ENCODE peak calls at places on chromosomes 13 and 19, in six cellular contexts. One of them, this sample, is unnamed.

GRCh38 chr13:86108334-86108733 is 309.1 kb upstream of the SLITRK6 start:
- DNase-seq in A549: no peak
- DNase-seq in tibial nerve: no peak
- DNase-seq in fibroblast of pulmonary artery: no peak
- DNase-seq in HFFc6: no peak
- DNase-seq in thoracic aorta: no peak
- DNase-seq in this sample: no peak

GRCh38 chr19:8145969-8146368 is 3.4 kb downstream of the FBN3 start:
- DNase-seq in A549: no peak
- DNase-seq in tibial nerve: no peak
- DNase-seq in fibroblast of pulmonary artery: no peak
- DNase-seq in HFFc6: no peak
- DNase-seq in thoracic aorta: no peak
- DNase-seq in this sample: no peak

GRCh38 chr19:2282062-2282861 is at the start of gene PEAK3:
- DNase-seq in A549: no peak
- DNase-seq in tibial nerve: peak; percentile 41
- DNase-seq in fibroblast of pulmonary artery: peak; percentile 35
- DNase-seq in HFFc6: no peak
- DNase-seq in thoracic aorta: no peak
- DNase-seq in this sample: no peak

GRCh38 chr19:33273881-33274662 is 28.3 kb downstream of the CEBPA start:
- DNase-seq in A549: no peak
- DNase-seq in tibial nerve: no peak
- DNase-seq in fibroblast of pulmonary artery: peak; percentile 85
- DNase-seq in HFFc6: peak; percentile 68
- DNase-seq in thoracic aorta: peak; percentile 18
- DNase-seq in this sample: no peak

GRCh38 chr13:94664889-94665288 is 47.5 kb downstream of the SOX21 start:
- DNase-seq in A549: no peak
- DNase-seq in tibial nerve: no peak
- DNase-seq in fibroblast of pulmonary artery: no peak
- DNase-seq in HFFc6: no peak
- DNase-seq in thoracic aorta: no peak
- DNase-seq in this sample: no peak

GRCh38 chr13:109410868-109411267 is 375.5 kb downstream of the IRS2 start:
- DNase-seq in A549: no peak
- DNase-seq in tibial nerve: no peak
- DNase-seq in fibroblast of pulmonary artery: no peak
- DNase-seq in HFFc6: no peak
- DNase-seq in thoracic aorta: no peak
- DNase-seq in this sample: no peak

GRCh38 chr19:40229484-40229883 is 3.0 kb upstream of the CCNP start:
- DNase-seq in A549: no peak
- DNase-seq in tibial nerve: no peak
- DNase-seq in fibroblast of pulmonary artery: no peak
- DNase-seq in HFFc6: peak; percentile 65
- DNase-seq in thoracic aorta: no peak
- DNase-seq in this sample: no peak

GRCh38 chr13:114222461-114222968 is 12.2 kb upstream of the CDC16 start:
- DNase-seq in A549: no peak
- DNase-seq in tibial nerve: no peak
- DNase-seq in fibroblast of pulmonary artery: peak; percentile 80
- DNase-seq in HFFc6: no peak
- DNase-seq in thoracic aorta: no peak
- DNase-seq in this sample: no peak

GRCh38 chr13:99182439-99182838 is 18.2 kb upstream of the UBAC2 start:
- DNase-seq in A549: no peak
- DNase-seq in tibial nerve: no peak
- DNase-seq in fibroblast of pulmonary artery: no peak
- DNase-seq in HFFc6: no peak
- DNase-seq in thoracic aorta: no peak
- DNase-seq in this sample: no peak

GRCh38 chr19:3547301-3547731 is 8.3 kb downstream of the TEKTIP1 start:
- DNase-seq in A549: no peak
- DNase-seq in tibial nerve: no peak
- DNase-seq in fibroblast of pulmonary artery: peak; percentile 17
- DNase-seq in HFFc6: no peak
- DNase-seq in thoracic aorta: no peak
- DNase-seq in this sample: no peak

GRCh38 chr13:110715395-110716234 is 2.1 kb downstream of the ING1 start:
- DNase-seq in A549: peak; percentile 82
- DNase-seq in tibial nerve: peak; percentile 96
- DNase-seq in fibroblast of pulmonary artery: peak; percentile 100
- DNase-seq in HFFc6: peak; percentile 100
- DNase-seq in thoracic aorta: peak; percentile 98
- DNase-seq in this sample: peak; percentile 95

GRCh38 chr13:110714798-110715394 is 1.4 kb downstream of the ING1 start:
- DNase-seq in A549: no peak
- DNase-seq in tibial nerve: peak; percentile 41
- DNase-seq in fibroblast of pulmonary artery: peak; percentile 50
- DNase-seq in HFFc6: no peak
- DNase-seq in thoracic aorta: no peak
- DNase-seq in this sample: peak; percentile 44

GRCh38 chr13:110713642-110713952 is at the start of gene ING1:
- DNase-seq in A549: no peak
- DNase-seq in tibial nerve: no peak
- DNase-seq in fibroblast of pulmonary artery: no peak
- DNase-seq in HFFc6: no peak
- DNase-seq in thoracic aorta: no peak
- DNase-seq in this sample: no peak

GRCh38 chr13:110712849-110713641 is 455 bp upstream of the ING1 start:
- DNase-seq in A549: peak; percentile 95
- DNase-seq in tibial nerve: peak; percentile 98
- DNase-seq in fibroblast of pulmonary artery: peak; percentile 100
- DNase-seq in HFFc6: peak; percentile 100
- DNase-seq in thoracic aorta: peak; percentile 99
- DNase-seq in this sample: peak; percentile 99

DNA sequence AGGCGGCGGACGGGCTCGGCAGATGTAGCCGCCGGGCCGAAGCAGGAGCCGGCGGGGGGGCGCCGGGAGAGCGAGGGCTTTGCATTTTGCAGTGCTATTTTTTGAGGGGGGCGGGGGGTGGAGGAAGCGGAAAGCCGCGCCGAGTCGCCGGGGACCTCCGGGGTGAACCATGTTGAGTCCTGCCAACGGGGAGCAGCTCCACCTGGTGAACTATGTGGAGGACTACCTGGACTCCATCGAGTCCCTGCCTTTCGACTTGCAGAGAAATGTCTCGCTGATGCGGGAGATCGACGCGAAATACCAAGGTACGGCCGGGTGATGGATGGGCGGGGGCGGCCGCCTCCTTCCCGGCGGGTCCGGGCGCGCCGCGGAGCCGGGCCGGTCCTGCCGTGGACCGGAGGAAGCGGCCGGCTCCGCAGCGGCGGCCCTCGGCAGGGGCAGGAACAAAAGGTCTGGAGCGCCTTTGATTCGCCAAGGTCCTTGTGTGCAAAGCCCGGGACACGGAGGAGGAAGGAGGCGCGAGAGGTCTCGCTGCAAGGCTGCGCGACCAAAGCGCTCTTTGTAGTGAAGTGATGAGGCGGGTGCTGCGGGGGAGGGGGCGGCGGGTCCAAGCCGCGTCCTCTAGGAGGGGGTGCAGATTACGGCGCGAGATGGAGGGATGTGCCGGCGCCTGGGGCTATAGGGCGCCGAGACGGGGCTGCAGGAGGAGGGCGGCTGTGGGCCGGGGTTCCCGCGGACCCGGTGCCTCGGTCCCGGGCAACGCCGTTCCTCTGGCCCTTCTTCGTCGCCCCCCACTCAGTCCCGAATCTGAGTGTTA is 689 bp downstream of the ING1 start:
- DNase-seq in A549: no peak
- DNase-seq in tibial nerve: peak; percentile 31
- DNase-seq in fibroblast of pulmonary artery: peak; percentile 47
- DNase-seq in HFFc6: peak; percentile 57
- DNase-seq in thoracic aorta: no peak
- DNase-seq in this sample: no peak
- TF ChIP-seq CTCF in A549: no peak
- TF ChIP-seq CTCF in tibial nerve: no peak
- TF ChIP-seq CTCF in fibroblast of pulmonary artery: no peak
- TF ChIP-seq CTCF in HFFc6: no peak
- TF ChIP-seq CTCF in thoracic aorta: no peak
- TF ChIP-seq CTCF in this sample: no peak

GRCh38 chr19:16025108-16026101 is 50.9 kb upstream of the TPM4 start:
- DNase-seq in A549: peak; percentile 68
- DNase-seq in tibial nerve: no peak
- DNase-seq in fibroblast of pulmonary artery: peak; percentile 61
- DNase-seq in HFFc6: peak; percentile 81
- DNase-seq in thoracic aorta: no peak
- DNase-seq in this sample: no peak
- TF ChIP-seq CTCF in A549: no peak
- TF ChIP-seq CTCF in tibial nerve: no peak
- TF ChIP-seq CTCF in fibroblast of pulmonary artery: peak; percentile 61
- TF ChIP-seq CTCF in HFFc6: peak; percentile 78
- TF ChIP-seq CTCF in thoracic aorta: peak; percentile 53
- TF ChIP-seq CTCF in this sample: no peak

GRCh38 chr13:40993119-40993518 is 26.0 kb downstream of the ELF1 start:
- DNase-seq in A549: no peak
- DNase-seq in tibial nerve: no peak
- DNase-seq in fibroblast of pulmonary artery: no peak
- DNase-seq in HFFc6: no peak
- DNase-seq in thoracic aorta: no peak
- DNase-seq in this sample: no peak

GRCh38 chr13:40993987-40994386 is 25.1 kb downstream of the ELF1 start:
- DNase-seq in A549: no peak
- DNase-seq in tibial nerve: no peak
- DNase-seq in fibroblast of pulmonary artery: no peak
- DNase-seq in HFFc6: no peak
- DNase-seq in thoracic aorta: no peak
- DNase-seq in this sample: no peak

GRCh38 chr13:40995997-40996396 is 23.1 kb downstream of the ELF1 start:
- DNase-seq in A549: no peak
- DNase-seq in tibial nerve: no peak
- DNase-seq in fibroblast of pulmonary artery: no peak
- DNase-seq in HFFc6: no peak
- DNase-seq in thoracic aorta: no peak
- DNase-seq in this sample: no peak

GRCh38 chr13:40994581-40995230 is 24.4 kb downstream of the ELF1 start:
- DNase-seq in A549: no peak
- DNase-seq in tibial nerve: no peak
- DNase-seq in fibroblast of pulmonary artery: no peak
- DNase-seq in HFFc6: no peak
- DNase-seq in thoracic aorta: no peak
- DNase-seq in this sample: no peak

DNA sequence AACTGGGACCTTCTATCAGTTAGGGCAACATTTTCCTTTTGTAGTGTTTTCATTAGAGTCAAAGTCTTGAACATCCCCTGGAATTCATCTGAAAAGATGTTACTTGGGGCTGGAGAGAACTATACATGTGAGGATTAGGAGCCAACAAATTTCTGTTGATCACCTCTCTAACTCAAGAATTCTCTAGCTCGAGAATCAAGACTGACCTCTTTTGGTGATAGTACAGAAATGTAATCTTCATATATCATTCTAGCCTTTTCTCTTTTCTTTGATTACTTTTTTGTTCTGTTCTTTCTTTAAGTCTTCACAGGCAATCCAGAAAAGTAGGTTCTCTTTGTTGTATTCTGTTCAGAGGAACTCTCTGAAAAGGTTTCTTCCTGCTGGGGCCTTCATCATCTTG is 26.4 kb downstream of the ELF1 start:
- DNase-seq in A549: no peak
- DNase-seq in tibial nerve: no peak
- DNase-seq in fibroblast of pulmonary artery: no peak
- DNase-seq in HFFc6: no peak
- DNase-seq in thoracic aorta: no peak
- DNase-seq in this sample: no peak
- TF ChIP-seq CTCF in A549: no peak
- TF ChIP-seq CTCF in tibial nerve: no peak
- TF ChIP-seq CTCF in fibroblast of pulmonary artery: no peak
- TF ChIP-seq CTCF in HFFc6: no peak
- TF ChIP-seq CTCF in thoracic aorta: no peak
- TF ChIP-seq CTCF in this sample: no peak

GRCh38 chr19:15265214-15265613 is 33.0 kb upstream of the EPHX3 start:
- DNase-seq in A549: no peak
- DNase-seq in tibial nerve: no peak
- DNase-seq in fibroblast of pulmonary artery: no peak
- DNase-seq in HFFc6: no peak
- DNase-seq in thoracic aorta: no peak
- DNase-seq in this sample: no peak
- TF ChIP-seq CTCF in A549: no peak
- TF ChIP-seq CTCF in tibial nerve: no peak
- TF ChIP-seq CTCF in fibroblast of pulmonary artery: no peak
- TF ChIP-seq CTCF in HFFc6: no peak
- TF ChIP-seq CTCF in thoracic aorta: no peak
- TF ChIP-seq CTCF in this sample: no peak

DNA sequence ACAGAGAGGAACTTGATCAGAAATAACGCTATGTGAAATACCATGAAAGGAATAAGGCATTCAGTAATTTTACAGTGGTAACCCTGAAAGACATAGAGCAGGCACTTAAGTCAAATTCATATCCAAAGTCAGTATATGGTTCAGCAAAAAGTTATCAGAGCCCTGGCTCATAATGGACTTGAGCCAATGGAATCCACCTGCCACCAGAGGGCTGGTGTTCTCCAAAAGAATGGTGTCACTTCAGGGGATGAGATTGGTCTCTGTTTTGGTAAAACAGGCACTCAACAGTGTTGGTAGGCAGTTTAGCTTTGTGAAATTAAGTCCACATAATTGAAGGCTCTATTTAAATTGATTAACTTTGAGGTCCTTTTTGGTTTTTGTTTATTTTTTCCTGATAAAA is 93.9 kb downstream of the LIG4 start:
- DNase-seq in A549: no peak
- DNase-seq in tibial nerve: no peak
- DNase-seq in fibroblast of pulmonary artery: no peak
- DNase-seq in HFFc6: no peak
- DNase-seq in thoracic aorta: no peak
- DNase-seq in this sample: no peak
- TF ChIP-seq CTCF in A549: no peak
- TF ChIP-seq CTCF in tibial nerve: no peak
- TF ChIP-seq CTCF in fibroblast of pulmonary artery: no peak
- TF ChIP-seq CTCF in HFFc6: no peak
- TF ChIP-seq CTCF in thoracic aorta: no peak
- TF ChIP-seq CTCF in this sample: no peak

DNA sequence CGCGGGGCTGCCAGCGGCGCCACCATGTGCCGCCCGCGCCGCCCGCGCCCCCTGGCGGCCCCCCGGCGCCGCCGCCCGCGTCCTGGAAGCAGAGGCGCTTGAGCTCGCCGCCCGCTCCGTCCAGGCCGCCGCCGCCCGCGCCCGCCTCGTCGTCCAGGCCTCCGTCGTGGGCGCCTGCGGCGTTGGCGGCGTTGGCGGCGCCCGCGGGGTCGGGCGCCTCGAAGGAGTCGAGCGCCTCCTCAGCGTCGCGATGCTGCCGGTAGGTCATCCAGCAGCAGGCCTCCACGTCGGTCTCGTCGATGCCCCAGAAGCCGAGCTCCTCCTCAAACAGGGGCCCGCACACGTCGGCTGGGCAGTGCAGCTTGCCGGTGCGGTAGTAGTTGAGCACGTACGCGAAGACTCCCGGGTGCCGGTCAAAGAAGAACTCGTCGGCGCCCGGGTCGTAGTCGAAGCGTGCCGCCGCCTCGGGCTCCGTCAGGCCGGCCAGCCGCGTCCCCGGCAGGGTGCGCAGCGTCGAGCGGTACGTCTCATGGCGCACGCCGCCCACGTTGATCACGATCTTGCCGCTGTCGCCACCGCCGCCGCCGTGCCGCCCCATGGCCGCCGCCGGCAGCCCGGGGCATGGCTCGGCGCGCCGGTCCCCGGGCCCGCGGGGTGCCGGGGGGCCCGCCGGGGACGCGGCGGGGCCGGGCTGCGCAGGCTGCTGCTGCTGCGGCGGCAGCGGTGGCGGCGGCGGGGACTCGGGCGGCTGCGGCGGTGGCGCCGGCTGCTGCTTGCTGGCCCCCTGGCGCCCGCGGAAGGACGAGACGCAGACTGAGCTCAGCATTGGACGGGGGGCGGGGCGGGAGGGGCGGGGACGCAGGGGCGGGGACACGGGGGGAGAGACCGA is 676 bp downstream of the KCNC3 start:
- DNase-seq in A549: no peak
- DNase-seq in tibial nerve: no peak
- DNase-seq in fibroblast of pulmonary artery: no peak
- DNase-seq in HFFc6: no peak
- DNase-seq in thoracic aorta: no peak
- DNase-seq in this sample: no peak
- TF ChIP-seq CTCF in A549: peak; percentile 81
- TF ChIP-seq CTCF in tibial nerve: no peak
- TF ChIP-seq CTCF in fibroblast of pulmonary artery: no peak
- TF ChIP-seq CTCF in HFFc6: no peak
- TF ChIP-seq CTCF in thoracic aorta: no peak
- TF ChIP-seq CTCF in this sample: no peak